ENCODE peak calls at places on chromosome 7, in seven cellular contexts. One of them, this sample, is unnamed.
A peak's percentile ranks its signal among the peaks of the same experiment; 100 is the strongest.

GRCh38 chr7:115117748-115118147 is 195.9 kb downstream of the MDFIC start:
- DNase-seq in T47D: no peak
- DNase-seq in SK-N-SH: no peak
- DNase-seq in HepG2: no peak
- DNase-seq in GM12878: no peak
- DNase-seq in K562: no peak
- DNase-seq in H1: no peak
- DNase-seq in this sample: no peak

GRCh38 chr7:37297546-37297945 is 151.1 kb downstream of the ELMO1 start:
- DNase-seq in T47D: no peak
- DNase-seq in H1: no peak
- DNase-seq in HepG2: no peak
- DNase-seq in SK-N-SH: no peak
- DNase-seq in GM12878: no peak
- DNase-seq in K562: no peak
- DNase-seq in this sample: no peak

GRCh38 chr7:127485482-127485881 is 93.0 kb upstream of the ZNF800 start:
- DNase-seq in GM12878: no peak
- DNase-seq in K562: no peak
- DNase-seq in T47D: no peak
- DNase-seq in H1: no peak
- DNase-seq in HepG2: no peak
- DNase-seq in SK-N-SH: no peak
- DNase-seq in this sample: no peak

GRCh38 chr7:79507161-79507560 is 53.7 kb upstream of the MAGI2 start:
- DNase-seq in SK-N-SH: no peak
- DNase-seq in HepG2: peak; percentile 50
- DNase-seq in T47D: peak; percentile 28
- DNase-seq in K562: no peak
- DNase-seq in GM12878: no peak
- DNase-seq in H1: no peak
- DNase-seq in this sample: no peak

GRCh38 chr7:55463863-55464262 is 98.7 kb downstream of the LANCL2 start:
- DNase-seq in HepG2: no peak
- DNase-seq in GM12878: no peak
- DNase-seq in K562: no peak
- DNase-seq in SK-N-SH: peak; percentile 7
- DNase-seq in T47D: no peak
- DNase-seq in H1: no peak
- DNase-seq in this sample: no peak

GRCh38 chr7:69643708-69644445 is 45.6 kb downstream of the AUTS2 start:
- DNase-seq in HepG2: peak; percentile 1
- DNase-seq in T47D: no peak
- DNase-seq in H1: no peak
- DNase-seq in SK-N-SH: no peak
- DNase-seq in K562: no peak
- DNase-seq in GM12878: no peak
- DNase-seq in this sample: no peak

GRCh38 chr7:29883462-29884398 is 77.4 kb downstream of the WIPF3 start:
- DNase-seq in H1: peak; percentile 80
- DNase-seq in HepG2: no peak
- DNase-seq in SK-N-SH: peak; percentile 39
- DNase-seq in K562: no peak
- DNase-seq in T47D: peak; percentile 22
- DNase-seq in GM12878: no peak
- DNase-seq in this sample: no peak

GRCh38 chr7:73435471-73436009 is 2.0 kb downstream of the FZD9 start:
- DNase-seq in H1: no peak
- DNase-seq in HepG2: no peak
- DNase-seq in K562: no peak
- DNase-seq in GM12878: no peak
- DNase-seq in T47D: no peak
- DNase-seq in SK-N-SH: no peak
- DNase-seq in this sample: no peak

GRCh38 chr7:108613147-108613948 is 43.7 kb downstream of the DNAJB9 start:
- DNase-seq in T47D: peak; percentile 89
- DNase-seq in GM12878: no peak
- DNase-seq in HepG2: peak; percentile 32
- DNase-seq in SK-N-SH: peak; percentile 35
- DNase-seq in H1: no peak
- DNase-seq in K562: peak; percentile 74
- DNase-seq in this sample: peak; percentile 33

GRCh38 chr7:31107106-31108090 is 55.3 kb downstream of the ADCYAP1R1 start:
- DNase-seq in GM12878: no peak
- DNase-seq in SK-N-SH: no peak
- DNase-seq in H1: peak; percentile 22
- DNase-seq in HepG2: no peak
- DNase-seq in K562: no peak
- DNase-seq in T47D: no peak
- DNase-seq in this sample: no peak

GRCh38 chr7:17371656-17372524 is 73.4 kb downstream of the AHR start:
- DNase-seq in T47D: no peak
- DNase-seq in GM12878: no peak
- DNase-seq in HepG2: peak; percentile 17
- DNase-seq in H1: no peak
- DNase-seq in SK-N-SH: no peak
- DNase-seq in K562: no peak
- DNase-seq in this sample: peak; percentile 57
- TF ChIP-seq JUND in T47D: no peak
- TF ChIP-seq JUND in GM12878: no peak
- TF ChIP-seq JUND in HepG2: no peak
- TF ChIP-seq JUND in H1: no peak
- TF ChIP-seq JUND in SK-N-SH: peak; percentile 99
- TF ChIP-seq JUND in K562: no peak
- TF ChIP-seq JUND in this sample: peak; percentile 63

GRCh38 chr7:83468251-83468739 is 180.6 kb downstream of the SEMA3E start:
- DNase-seq in K562: peak; percentile 15
- DNase-seq in HepG2: peak; percentile 26
- DNase-seq in H1: no peak
- DNase-seq in T47D: peak; percentile 89
- DNase-seq in GM12878: peak; percentile 83
- DNase-seq in SK-N-SH: peak; percentile 19
- DNase-seq in this sample: peak; percentile 89
- TF ChIP-seq JUND in K562: peak; percentile 79
- TF ChIP-seq JUND in HepG2: no peak
- TF ChIP-seq JUND in H1: peak; percentile 91
- TF ChIP-seq JUND in T47D: peak; percentile 83
- TF ChIP-seq JUND in GM12878: no peak
- TF ChIP-seq JUND in SK-N-SH: peak; percentile 100
- TF ChIP-seq JUND in this sample: peak; percentile 94

DNA sequence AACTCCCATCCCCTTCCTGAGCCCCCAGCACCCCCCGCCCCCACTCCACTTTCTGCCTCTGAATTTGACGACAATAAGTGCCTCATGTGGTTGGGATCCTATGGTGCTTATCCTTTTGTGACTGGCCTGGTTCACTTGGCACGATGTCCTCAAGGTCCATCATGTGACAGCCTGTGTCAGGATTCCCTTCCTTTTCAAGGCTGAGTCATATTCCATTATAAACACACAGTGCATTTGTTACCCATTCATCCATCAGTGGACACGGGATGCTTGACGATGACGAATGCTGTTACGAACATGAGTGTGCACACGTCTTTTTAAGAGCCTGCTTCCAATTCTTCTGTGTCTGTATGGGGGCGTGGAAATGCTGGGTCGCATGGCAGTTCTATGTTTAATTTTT is 26.7 kb downstream of the SHH start:
- DNase-seq in T47D: no peak
- DNase-seq in SK-N-SH: no peak
- DNase-seq in K562: no peak
- DNase-seq in GM12878: no peak
- DNase-seq in HepG2: no peak
- DNase-seq in H1: no peak
- DNase-seq in this sample: no peak
- TF ChIP-seq JUND in T47D: no peak
- TF ChIP-seq JUND in SK-N-SH: no peak
- TF ChIP-seq JUND in K562: no peak
- TF ChIP-seq JUND in GM12878: no peak
- TF ChIP-seq JUND in HepG2: no peak
- TF ChIP-seq JUND in H1: no peak
- TF ChIP-seq JUND in this sample: no peak

DNA sequence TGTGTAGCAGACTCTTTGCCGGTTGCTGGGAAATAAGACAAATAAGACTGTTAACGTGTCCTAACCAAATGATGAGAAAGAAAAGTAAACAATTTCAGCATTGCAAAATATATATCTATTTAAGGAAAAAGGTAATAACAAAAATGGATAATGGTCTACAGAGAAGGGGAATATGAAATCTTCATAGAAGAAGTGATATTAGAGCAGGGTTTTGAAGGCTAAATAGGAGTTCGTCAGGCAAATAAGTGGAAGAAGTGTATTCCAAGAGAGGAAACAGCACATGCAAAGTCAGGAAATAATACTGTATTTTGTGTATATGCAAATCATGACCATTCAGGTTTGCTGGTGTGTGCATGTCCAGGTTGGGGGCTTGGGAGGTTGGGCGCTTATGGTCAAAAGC is 55.3 kb upstream of the OSBPL3 start:
- DNase-seq in SK-N-SH: no peak
- DNase-seq in HepG2: no peak
- DNase-seq in H1: no peak
- DNase-seq in T47D: no peak
- DNase-seq in K562: no peak
- DNase-seq in GM12878: no peak
- DNase-seq in this sample: no peak
- TF ChIP-seq JUND in SK-N-SH: no peak
- TF ChIP-seq JUND in HepG2: no peak
- TF ChIP-seq JUND in H1: no peak
- TF ChIP-seq JUND in T47D: no peak
- TF ChIP-seq JUND in K562: no peak
- TF ChIP-seq JUND in GM12878: no peak
- TF ChIP-seq JUND in this sample: no peak

GRCh38 chr7:26372211-26372610 is 80.5 kb downstream of the SNX10 start:
- DNase-seq in HepG2: no peak
- DNase-seq in H1: no peak
- DNase-seq in T47D: no peak
- DNase-seq in K562: no peak
- DNase-seq in GM12878: no peak
- DNase-seq in SK-N-SH: no peak
- DNase-seq in this sample: no peak

GRCh38 chr7:26372738-26373137 is 81.1 kb downstream of the SNX10 start:
- DNase-seq in SK-N-SH: no peak
- DNase-seq in HepG2: no peak
- DNase-seq in GM12878: no peak
- DNase-seq in K562: no peak
- DNase-seq in T47D: no peak
- DNase-seq in H1: no peak
- DNase-seq in this sample: no peak

GRCh38 chr7:26367219-26367711 is 75.6 kb downstream of the SNX10 start:
- DNase-seq in H1: no peak
- DNase-seq in GM12878: no peak
- DNase-seq in K562: no peak
- DNase-seq in SK-N-SH: no peak
- DNase-seq in HepG2: no peak
- DNase-seq in T47D: no peak
- DNase-seq in this sample: no peak

GRCh38 chr7:26368542-26368941 is 76.9 kb downstream of the SNX10 start:
- DNase-seq in SK-N-SH: no peak
- DNase-seq in K562: no peak
- DNase-seq in H1: no peak
- DNase-seq in GM12878: no peak
- DNase-seq in T47D: peak; percentile 58
- DNase-seq in HepG2: no peak
- DNase-seq in this sample: no peak

GRCh38 chr7:26369519-26370385 is 78.1 kb downstream of the SNX10 start:
- DNase-seq in GM12878: no peak
- DNase-seq in HepG2: peak; percentile 36
- DNase-seq in K562: peak; percentile 58
- DNase-seq in T47D: peak; percentile 81
- DNase-seq in SK-N-SH: peak; percentile 65
- DNase-seq in H1: no peak
- DNase-seq in this sample: peak; percentile 21
- TF ChIP-seq JUND in GM12878: no peak
- TF ChIP-seq JUND in HepG2: no peak
- TF ChIP-seq JUND in K562: no peak
- TF ChIP-seq JUND in T47D: no peak
- TF ChIP-seq JUND in SK-N-SH: no peak
- TF ChIP-seq JUND in H1: no peak
- TF ChIP-seq JUND in this sample: no peak

GRCh38 chr7:45885264-45885882 is 2.9 kb upstream of the IGFBP1 start:
- DNase-seq in HepG2: peak; percentile 98
- DNase-seq in GM12878: no peak
- DNase-seq in T47D: no peak
- DNase-seq in K562: no peak
- DNase-seq in SK-N-SH: no peak
- DNase-seq in H1: no peak
- DNase-seq in this sample: peak; percentile 16
- TF ChIP-seq JUND in HepG2: peak; percentile 79
- TF ChIP-seq JUND in GM12878: no peak
- TF ChIP-seq JUND in T47D: no peak
- TF ChIP-seq JUND in K562: no peak
- TF ChIP-seq JUND in SK-N-SH: no peak
- TF ChIP-seq JUND in H1: no peak
- TF ChIP-seq JUND in this sample: peak; percentile 21

DNA sequence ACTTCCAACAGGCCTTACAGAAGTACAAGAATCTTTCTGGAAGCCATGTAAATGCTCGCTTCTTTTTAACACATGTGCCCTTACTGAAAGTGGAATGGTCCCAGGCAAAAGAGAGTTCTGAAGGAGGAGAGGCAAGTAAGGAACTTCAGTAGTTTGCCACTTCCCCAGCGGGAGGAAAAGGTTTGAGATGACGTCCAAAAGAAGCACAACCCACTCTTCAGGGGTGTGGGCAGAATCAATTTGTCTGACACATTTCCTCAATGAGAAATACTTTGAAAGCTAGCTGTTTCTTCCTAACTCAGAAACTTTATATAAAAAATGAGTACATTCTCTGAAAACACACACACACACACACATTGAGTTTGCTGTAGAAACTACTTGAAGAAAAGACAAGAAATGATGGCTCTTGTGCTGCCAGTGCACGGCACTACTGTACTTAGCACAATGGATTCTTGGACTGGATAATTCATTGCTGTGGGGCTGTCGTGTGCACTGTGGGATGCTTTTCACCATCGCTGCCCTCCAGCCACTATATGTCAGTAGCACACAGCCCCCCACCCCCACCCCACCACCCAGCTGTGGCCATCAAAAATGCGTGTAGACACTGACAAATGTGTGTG is 183.0 kb downstream of the SRPK2 start:
- DNase-seq in T47D: no peak
- DNase-seq in SK-N-SH: no peak
- DNase-seq in H1: no peak
- DNase-seq in GM12878: no peak
- DNase-seq in HepG2: no peak
- DNase-seq in K562: no peak
- DNase-seq in this sample: no peak
- TF ChIP-seq JUND in T47D: no peak
- TF ChIP-seq JUND in SK-N-SH: no peak
- TF ChIP-seq JUND in H1: no peak
- TF ChIP-seq JUND in GM12878: no peak
- TF ChIP-seq JUND in HepG2: no peak
- TF ChIP-seq JUND in K562: no peak
- TF ChIP-seq JUND in this sample: no peak

GRCh38 chr7:128841961-128842673 is 11.9 kb downstream of the FLNC start:
- DNase-seq in H1: peak; percentile 88
- DNase-seq in SK-N-SH: peak; percentile 87
- DNase-seq in GM12878: no peak
- DNase-seq in HepG2: no peak
- DNase-seq in T47D: peak; percentile 34
- DNase-seq in K562: peak; percentile 92
- DNase-seq in this sample: no peak
- TF ChIP-seq JUND in H1: no peak
- TF ChIP-seq JUND in SK-N-SH: no peak
- TF ChIP-seq JUND in GM12878: no peak
- TF ChIP-seq JUND in HepG2: no peak
- TF ChIP-seq JUND in T47D: no peak
- TF ChIP-seq JUND in K562: no peak
- TF ChIP-seq JUND in this sample: no peak